ENCODE peak calls at places on chromosomes 16 and 17, in seven cellular contexts. O, N, R, K, A, M and F are unnamed samples.

GRCh38 chr16:25264599-25264998 is 7.0 kb upstream of the ZKSCAN2 start:
- DNase-seq in K (no peak), R (no peak), A (no peak), M (no peak), N (no peak), O (no peak), F (no peak)

GRCh38 chr17:34199449-34199848 is 55.6 kb upstream of the CCL2 start:
- DNase-seq in K (no peak), M (no peak), R (no peak), O (no peak), A (no peak), N (no peak), F (no peak)

GRCh38 chr17:82020874-82021727 is 1.6 kb downstream of the CENPX start:
- DNase-seq in O (peak), R (peak), A (peak), N (peak), K (peak), M (peak), F (no peak)

GRCh38 chr16:20385844-20386832 is 18.4 kb downstream of the PDILT start:
- DNase-seq in M (peak), K (peak), O (peak), R (no peak), A (peak), N (peak), F (no peak)

GRCh38 chr17:335691-336090 is 16.9 kb downstream of the RPH3AL start:
- DNase-seq in O (no peak), A (peak), M (no peak), R (no peak), N (no peak), K (peak), F (no peak)

GRCh38 chr16:65249768-65250167 is 127.9 kb upstream of the CDH11 start:
- DNase-seq in O (peak), A (peak), R (no peak), N (no peak), K (peak), M (no peak), F (no peak)

GRCh38 chr17:43719578-43719977 is 39.0 kb downstream of the SOST start:
- DNase-seq in O (no peak), K (no peak), R (no peak), M (no peak), N (no peak), A (no peak), F (no peak)

GRCh38 chr16:64225036-64225435 is 896.8 kb downstream of the CDH11 start:
- DNase-seq in K (no peak), O (no peak), R (no peak), M (no peak), A (no peak), N (no peak), F (no peak)

GRCh38 chr16:65280988-65281530 is 159.2 kb upstream of the CDH11 start:
- DNase-seq in A (no peak), O (no peak), M (no peak), K (no peak), R (no peak), N (no peak), F (no peak)

GRCh38 chr17:81440511-81441244 is 45.4 kb downstream of the BAHCC1 start:
- DNase-seq in O (no peak), N (no peak), R (no peak), A (peak), K (no peak), M (peak), F (no peak)

GRCh38 chr16:86667035-86667434 is 88.7 kb downstream of the FOXL1 start:
- DNase-seq in K (no peak), N (no peak), R (no peak), M (no peak), O (peak), A (no peak), F (no peak)

GRCh38 chr17:50200447-50201225 is 795 bp downstream of the COL1A1 start:
- DNase-seq in A (peak), N (peak), M (peak), K (peak), O (peak), R (peak), F (peak)

GRCh38 chr16:11386791-11387546 is 41.7 kb downstream of the RMI2 start:
- DNase-seq in M (no peak), R (no peak), K (no peak), N (no peak), O (no peak), A (peak), F (no peak)

GRCh38 chr17:32875904-32876413 is 965 bp downstream of the MYO1D start:
- DNase-seq in M (no peak), K (no peak), N (no peak), A (no peak), R (no peak), O (no peak), F (no peak)

GRCh38 chr16:4160663-4161436 is 44.6 kb upstream of the ADCY9 start:
- DNase-seq in R (no peak), M (no peak), K (no peak), O (no peak), A (peak), N (no peak), F (no peak)

GRCh38 chr17:63675607-63676539 is 24.1 kb downstream of the LIMD2 start:
- DNase-seq in R (no peak), M (no peak), O (peak), N (no peak), A (peak), K (peak), F (no peak)

GRCh38 chr17:27491713-27492190 is 35.5 kb downstream of the KSR1 start:
- DNase-seq in A (peak), R (no peak), K (no peak), M (no peak), N (no peak), O (no peak), F (no peak)